ENCODE peak calls at places on chromosomes 1 and 21, in eight cellular contexts. Z, J, R, Y, H, V, O and E are unnamed samples.

GRCh38 chr1:59750612-59751395 is 63.9 kb upstream of the HOOK1 start:
- DNase-seq in R (peak), Z (peak), O (peak), V (no peak), H (no peak), J (no peak), Y (no peak), E (peak)

GRCh38 chr1:227779651-227780050 is 35.8 kb upstream of the PRSS38 start:
- DNase-seq in H (peak), J (peak), Z (no peak), O (no peak), Y (no peak), V (no peak), R (no peak), E (no peak)

GRCh38 chr1:145961425-145962156 is 2.8 kb downstream of the ANKRD34A start:
- DNase-seq in H (peak), J (peak), V (no peak), Y (no peak), O (peak), R (no peak), Z (no peak), E (peak)

GRCh38 chr1:201397675-201398074 is 1.4 kb downstream of the LAD1 start:
- DNase-seq in V (no peak), O (no peak), Y (no peak), J (no peak), Z (no peak), H (no peak), R (no peak), E (no peak)

GRCh38 chr1:183697814-183698590 is 44.9 kb upstream of the APOBEC4 start:
- DNase-seq in H (no peak), O (no peak), Z (no peak), R (no peak), Y (no peak), V (no peak), J (no peak), E (no peak)

GRCh38 chr1:229148041-229148671 is 122.8 kb upstream of the RAB4A start:
- DNase-seq in H (no peak), Y (no peak), V (no peak), Z (no peak), O (no peak), J (no peak), R (no peak), E (no peak)

GRCh38 chr21:16194851-16195251 is 465.1 kb downstream of the USP25 start:
- DNase-seq in J (no peak), Y (no peak), O (peak), H (no peak), R (no peak), Z (no peak), V (no peak), E (no peak)

GRCh38 chr1:198156111-198156744 is 570 bp upstream of the NEK7 start:
- DNase-seq in Y (peak), H (peak), R (peak), V (peak), J (no peak), O (peak), Z (peak), E (peak)

GRCh38 chr1:203858055-203858454 is 3.3 kb upstream of the SNRPE start:
- DNase-seq in J (no peak), H (no peak), R (peak), Y (no peak), O (peak), Z (peak), V (no peak), E (no peak)

GRCh38 chr1:53065391-53065790 is 3.4 kb downstream of the PODN start:
- DNase-seq in J (peak), Z (no peak), H (no peak), V (no peak), R (no peak), Y (no peak), O (no peak), E (peak)

GRCh38 chr1:112540395-112540794 is 31.6 kb downstream of the WNT2B start:
- DNase-seq in O (peak), H (no peak), Z (no peak), Y (no peak), J (no peak), V (no peak), R (no peak), E (no peak)

GRCh38 chr1:181033799-181034391 is at the start of gene MR1:
- DNase-seq in Y (peak), H (peak), R (peak), O (peak), J (no peak), V (peak), Z (peak), E (no peak)

GRCh38 chr1:221478050-221478949 is 263.6 kb downstream of the DUSP10 start:
- DNase-seq in O (peak), H (peak), Y (peak), Z (peak), R (peak), J (no peak), V (peak), E (no peak)

GRCh38 chr1:34415140-34415539 is 238.4 kb downstream of the C1orf94 start:
- DNase-seq in J (no peak), O (no peak), V (no peak), Z (no peak), R (no peak), Y (no peak), H (no peak), E (no peak)

GRCh38 chr1:50369830-50370229 is 53.4 kb downstream of the DMRTA2 start:
- DNase-seq in O (no peak), H (no peak), Z (no peak), Y (no peak), V (no peak), R (no peak), J (no peak), E (no peak)

GRCh38 chr1:173355281-173356031 is 121.7 kb upstream of the PRDX6 start:
- DNase-seq in R (no peak), Y (no peak), Z (no peak), O (no peak), H (no peak), V (no peak), J (no peak), E (no peak)

GRCh38 chr1:53765656-53766055 is 26.7 kb upstream of the GLIS1 start:
- DNase-seq in H (peak), O (peak), Z (no peak), Y (no peak), J (no peak), R (no peak), V (no peak), E (no peak)

GRCh38 chr1:185654199-185654951 is 79.8 kb upstream of the HMCN1 start:
- DNase-seq in O (peak), Y (no peak), V (no peak), Z (no peak), R (no peak), J (no peak), H (no peak), E (no peak)

GRCh38 chr1:179779645-179780272 is 36.7 kb downstream of the FAM163A start:
- DNase-seq in Z (no peak), Y (no peak), V (no peak), O (peak), J (no peak), H (no peak), R (no peak), E (no peak)

GRCh38 chr1:8090241-8090702 is 64.2 kb upstream of the ERRFI1 start:
- DNase-seq in J (no peak), Y (no peak), H (no peak), V (no peak), Z (no peak), O (peak), R (peak), E (no peak)

GRCh38 chr1:163308811-163309210 is 12.9 kb upstream of the NUF2 start:
- DNase-seq in H (no peak), V (no peak), Z (no peak), J (no peak), R (no peak), O (peak), Y (no peak), E (no peak)

GRCh38 chr21:14585122-14585521 is 39.0 kb upstream of the SAMSN1 start:
- DNase-seq in R (no peak), Y (no peak), V (no peak), J (no peak), O (no peak), H (no peak), Z (no peak), E (no peak)

GRCh38 chr1:23585321-23586022 is 26.2 kb upstream of the ID3 start:
- DNase-seq in J (no peak), O (peak), H (no peak), V (no peak), Y (no peak), R (peak), Z (peak), E (no peak)

GRCh38 chr1:61448934-61449368 is 276.0 kb downstream of the TM2D1 start:
- DNase-seq in H (no peak), V (no peak), Z (no peak), J (no peak), R (no peak), Y (no peak), O (no peak), E (no peak)

GRCh38 chr1:101137144-101138126 is 99.4 kb upstream of the S1PR1 start:
- DNase-seq in J (no peak), V (no peak), O (peak), R (peak), Z (no peak), H (no peak), Y (no peak), E (no peak)

GRCh38 chr1:22920026-22920733 is 52.5 kb downstream of the LACTBL1 start:
- DNase-seq in Z (no peak), H (no peak), Y (no peak), J (no peak), V (no peak), O (no peak), R (no peak), E (no peak)